ENCODE peak calls at places on chromosomes 16 and 17, in ten cellular contexts. E is lower leg skin, R is tibial nerve, B is NB4, T is breast epithelium, D is esophagus squamous epithelium, Y is upper lobe of left lung, V is Peyer's patch, J is heart left ventricle, A is esophagus muscularis mucosa. H is an unnamed sample.

GRCh38 chr16:73019456-73020362 is 28.2 kb downstream of the ZFHX3 start:
- DNase-seq in T (no peak), J (no peak), A (no peak), Y (no peak), V (peak), E (no peak), B (peak), D (no peak), R (no peak), H (no peak)

GRCh38 chr16:70429888-70430666 is 8.8 kb downstream of the ST3GAL2 start:
- DNase-seq in V (no peak), J (no peak), B (peak), E (no peak), T (no peak), D (no peak), Y (peak), A (no peak), R (no peak), H (no peak)

GRCh38 chr16:70018254-70018653 is 67.1 kb downstream of the CLEC18A start:
- DNase-seq in B (peak), A (no peak), J (no peak), E (no peak), T (no peak), D (no peak), V (peak), R (no peak), Y (no peak), H (no peak)

GRCh38 chr16:88606146-88606757 is 32.1 kb upstream of the IL17C start:
- DNase-seq in B (no peak), V (no peak), J (peak), A (no peak), R (no peak), D (no peak), T (no peak), Y (no peak), E (no peak), H (no peak)

GRCh38 chr17:48177816-48178215 is 70.2 kb downstream of the SNX11 start:
- DNase-seq in E (no peak), J (no peak), D (no peak), V (no peak), B (no peak), Y (no peak), A (no peak), T (no peak), R (no peak), H (no peak)

GRCh38 chr16:64866026-64866425 is 255.8 kb downstream of the CDH11 start:
- DNase-seq in E (no peak), Y (no peak), T (no peak), A (no peak), R (no peak), D (no peak), J (no peak), V (no peak), B (no peak), H (no peak)

GRCh38 chr17:31251618-31252328 is 45.3 kb downstream of the OMG start:
- DNase-seq in T (no peak), R (no peak), B (no peak), D (no peak), V (no peak), A (no peak), E (no peak), Y (no peak), J (no peak), H (no peak)

GRCh38 chr16:87308826-87309225 is 8.4 kb downstream of the C16orf95 start:
- DNase-seq in B (no peak), T (no peak), A (no peak), J (no peak), R (no peak), D (no peak), V (no peak), Y (no peak), E (no peak), H (no peak)

GRCh38 chr17:74744714-74745547 is 3.5 kb upstream of the NHERF1 start:
- DNase-seq in R (peak), E (peak), Y (peak), V (peak), T (peak), D (peak), B (peak), J (peak), A (peak), H (peak)

GRCh38 chr17:43825567-43825966 is 7.4 kb downstream of the MPP3 start:
- DNase-seq in R (no peak), A (no peak), T (no peak), B (no peak), E (no peak), Y (no peak), J (no peak), D (no peak), V (no peak), H (no peak)

GRCh38 chr17:65222216-65222738 is 85.1 kb downstream of the RGS9 start:
- DNase-seq in Y (no peak), T (no peak), E (no peak), A (no peak), J (no peak), R (no peak), V (no peak), D (no peak), B (no peak), H (no peak)

GRCh38 chr17:8658800-8659199 is 28.3 kb upstream of the MYH10 start:
- DNase-seq in V (no peak), Y (no peak), T (no peak), J (no peak), E (no peak), D (no peak), B (no peak), A (no peak), R (no peak), H (no peak)

GRCh38 chr17:78853926-78854394 is 13.3 kb upstream of the USP36 start:
- DNase-seq in A (no peak), V (peak), E (no peak), D (no peak), T (no peak), Y (no peak), B (no peak), R (no peak), J (peak), H (no peak)

GRCh38 chr17:539048-539447 is 175.6 kb downstream of the VPS53 start:
- DNase-seq in A (no peak), B (no peak), D (no peak), R (no peak), V (no peak), J (no peak), T (no peak), Y (no peak), E (no peak), H (no peak)

GRCh38 chr17:1216209-1216937 is 36.6 kb upstream of the ABR start:
- DNase-seq in D (no peak), B (no peak), J (no peak), E (no peak), T (no peak), V (peak), Y (no peak), R (no peak), A (no peak), H (no peak)

GRCh38 chr17:1090454-1091189 is 89.2 kb downstream of the ABR start:
- DNase-seq in E (no peak), R (no peak), A (no peak), B (peak), T (no peak), V (no peak), D (no peak), Y (peak), J (no peak), H (no peak)

GRCh38 chr17:79224476-79224875 is 149.9 kb downstream of the ENGASE start:
- DNase-seq in E (no peak), A (no peak), J (no peak), R (no peak), D (no peak), T (no peak), V (no peak), B (no peak), Y (no peak), H (no peak)

GRCh38 chr17:41352597-41353366 is 2.2 kb upstream of the KRT33A start:
- DNase-seq in J (no peak), Y (no peak), R (no peak), V (no peak), B (no peak), E (no peak), T (no peak), D (no peak), A (no peak), H (no peak)

GRCh38 chr16:85042126-85042525 is 14.5 kb downstream of the KIAA0513 start:
- DNase-seq in J (no peak), R (no peak), V (no peak), B (no peak), E (no peak), T (no peak), D (no peak), A (no peak), Y (no peak), H (no peak)

GRCh38 chr17:39863244-39863917 is 731 bp downstream of the IKZF3 start:
- DNase-seq in V (no peak), D (no peak), T (no peak), E (no peak), Y (no peak), J (no peak), A (no peak), B (no peak), R (no peak), H (no peak)

GRCh38 chr17:48290378-48290777 is 139.6 kb downstream of the SKAP1 start:
- DNase-seq in A (no peak), V (no peak), Y (no peak), D (no peak), J (no peak), E (no peak), R (no peak), T (no peak), B (no peak), H (no peak)

GRCh38 chr16:65876200-65876498 is 490.3 kb upstream of the CDH5 start:
- DNase-seq in J (no peak), R (no peak), T (no peak), B (no peak), E (no peak), V (no peak), Y (no peak), A (no peak), D (no peak), H (no peak)

GRCh38 chr17:8392674-8393469 is 4.8 kb downstream of the RNF222 start:
- DNase-seq in T (peak), J (no peak), E (peak), R (no peak), D (no peak), A (no peak), Y (no peak), B (no peak), V (no peak), H (no peak)

GRCh38 chr17:63823659-63824331 is 3.4 kb upstream of the PSMC5 start:
- DNase-seq in V (no peak), J (no peak), B (no peak), Y (no peak), R (no peak), E (no peak), D (no peak), T (no peak), A (no peak), H (no peak)

GRCh38 chr17:10198509-10199249 is at the start of gene GAS7:
- DNase-seq in T (no peak), A (peak), E (peak), D (no peak), B (peak), Y (peak), V (peak), J (peak), R (peak), H (peak)

GRCh38 chr17:76354747-76355310 is 1.1 kb upstream of the PRPSAP1 start:
- DNase-seq in A (no peak), E (no peak), V (no peak), J (no peak), T (no peak), B (peak), R (no peak), Y (no peak), D (no peak), H (no peak)

GRCh38 chr16:70687172-70687531 is 1.3 kb upstream of the MTSS2 start:
- DNase-seq in R (no peak), T (no peak), B (peak), A (no peak), Y (no peak), J (no peak), D (no peak), V (no peak), E (no peak), H (no peak)

GRCh38 chr16:85570735-85571562 is 42.2 kb upstream of the GSE1 start:
- DNase-seq in E (no peak), J (no peak), T (no peak), Y (peak), A (no peak), R (peak), D (no peak), V (peak), B (peak), H (no peak)

GRCh38 chr16:12455287-12455798 is 348.3 kb downstream of the CPPED1 start:
- DNase-seq in A (no peak), J (peak), B (peak), T (no peak), V (peak), D (no peak), Y (peak), E (no peak), R (peak), H (no peak)

GRCh38 chr17:79988163-79988971 is 47.3 kb downstream of the TBC1D16 start:
- DNase-seq in V (peak), A (no peak), E (no peak), B (no peak), J (peak), D (no peak), R (no peak), T (no peak), Y (no peak), H (no peak)

GRCh38 chr17:78883533-78884131 is 19.4 kb downstream of the CEP295NL start:
- DNase-seq in T (peak), V (peak), E (peak), R (peak), J (peak), D (no peak), B (peak), Y (peak), A (peak), H (peak)

DNA sequence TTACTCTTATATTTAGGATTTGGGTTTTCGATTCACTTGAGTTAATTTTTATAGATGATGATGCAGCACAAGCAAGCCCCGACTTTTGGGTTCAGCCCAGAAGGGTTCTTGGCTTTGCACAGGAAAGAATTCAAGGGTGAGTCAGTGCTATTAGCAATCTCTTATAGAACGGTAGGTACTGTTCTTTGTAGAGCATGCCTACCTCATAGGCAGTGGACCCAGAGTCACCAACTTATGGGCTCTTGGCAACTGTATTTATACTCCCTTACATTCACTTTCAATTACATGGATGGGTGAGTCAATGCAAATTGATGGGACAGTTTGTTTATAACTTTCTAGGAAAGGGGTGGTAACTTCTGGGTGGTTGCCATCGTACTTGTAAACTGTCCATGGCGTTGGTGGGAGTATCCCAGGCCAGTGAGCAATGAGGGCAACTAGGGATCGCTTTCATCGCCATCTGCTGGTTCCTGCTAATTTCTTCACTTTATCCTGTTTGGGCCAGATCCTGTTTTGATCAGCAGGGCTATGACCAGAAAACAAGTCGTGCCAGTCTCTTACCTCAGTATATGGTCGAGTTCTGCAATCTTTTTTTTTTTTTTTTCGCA is 362.6 kb downstream of the CNTNAP4 start:
- DNase-seq in B (peak), R (no peak), T (no peak), A (no peak), V (no peak), E (no peak), J (no peak), Y (no peak), D (no peak), H (no peak)
- TF ChIP-seq CTCF in B (peak), R (no peak), T (no peak), A (no peak), V (no peak), E (no peak), J (no peak), Y (no peak), D (no peak), H (no peak)

DNA sequence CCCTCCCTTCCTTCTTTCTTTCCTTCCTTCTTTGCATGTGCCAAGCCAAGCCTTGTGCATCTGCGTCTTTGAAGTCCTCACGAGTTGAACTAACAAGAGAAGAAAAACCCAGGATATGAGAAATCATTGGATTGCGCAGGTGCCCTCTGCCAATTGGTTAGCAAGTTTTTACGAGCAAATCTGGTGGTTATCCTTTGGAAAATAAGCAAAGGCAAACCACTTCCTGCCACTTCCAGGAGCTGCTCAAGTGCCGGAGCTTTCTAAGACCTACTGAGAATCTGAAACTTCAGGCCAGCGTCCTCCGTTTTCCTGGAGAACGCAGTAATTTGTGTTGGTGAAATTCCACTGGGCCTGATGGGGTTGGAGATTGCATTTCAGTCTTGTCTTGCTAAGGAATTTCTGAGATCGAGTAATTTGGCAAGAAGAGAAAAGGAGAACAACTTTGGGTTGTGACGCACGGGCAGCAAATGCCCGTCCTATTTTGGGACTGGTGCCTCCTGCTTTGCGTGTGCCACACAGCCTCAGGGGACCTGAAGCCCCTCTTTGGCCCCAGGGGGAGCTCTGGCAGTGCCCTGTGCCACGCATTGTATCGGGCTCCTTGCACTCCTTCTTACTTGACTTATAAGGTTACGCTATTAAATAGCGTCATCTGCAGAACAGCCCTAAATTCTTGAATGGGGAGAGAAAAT is 56.4 kb downstream of the CMIP start:
- DNase-seq in T (no peak), Y (no peak), J (no peak), V (no peak), B (peak), A (no peak), R (no peak), D (no peak), E (no peak), H (no peak)
- H3K4me3 ChIP-seq in T (no peak), Y (no peak), J (no peak), V (no peak), B (no peak), A (no peak), R (no peak), D (peak), E (no peak), H (no peak)

GRCh38 chr17:17819561-17819995 is 17.2 kb downstream of the SREBF1 start:
- DNase-seq in Y (peak), V (peak), E (peak), D (no peak), R (peak), T (peak), B (peak), A (no peak), J (no peak), H (no peak)
- TF ChIP-seq POLR2A in Y (no peak), V (no peak), E (no peak), D (no peak), R (no peak), T (no peak), B (no peak), A (no peak), J (no peak), H (no peak)

GRCh38 chr16:58652741-58653140 is 23.1 kb upstream of the CNOT1 start:
- DNase-seq in V (no peak), E (no peak), R (no peak), J (peak), Y (no peak), D (no peak), B (no peak), T (no peak), A (no peak), H (no peak)
- TF ChIP-seq CTCF in V (no peak), E (no peak), R (no peak), J (no peak), Y (no peak), D (no peak), B (no peak), T (no peak), A (no peak), H (no peak)

DNA sequence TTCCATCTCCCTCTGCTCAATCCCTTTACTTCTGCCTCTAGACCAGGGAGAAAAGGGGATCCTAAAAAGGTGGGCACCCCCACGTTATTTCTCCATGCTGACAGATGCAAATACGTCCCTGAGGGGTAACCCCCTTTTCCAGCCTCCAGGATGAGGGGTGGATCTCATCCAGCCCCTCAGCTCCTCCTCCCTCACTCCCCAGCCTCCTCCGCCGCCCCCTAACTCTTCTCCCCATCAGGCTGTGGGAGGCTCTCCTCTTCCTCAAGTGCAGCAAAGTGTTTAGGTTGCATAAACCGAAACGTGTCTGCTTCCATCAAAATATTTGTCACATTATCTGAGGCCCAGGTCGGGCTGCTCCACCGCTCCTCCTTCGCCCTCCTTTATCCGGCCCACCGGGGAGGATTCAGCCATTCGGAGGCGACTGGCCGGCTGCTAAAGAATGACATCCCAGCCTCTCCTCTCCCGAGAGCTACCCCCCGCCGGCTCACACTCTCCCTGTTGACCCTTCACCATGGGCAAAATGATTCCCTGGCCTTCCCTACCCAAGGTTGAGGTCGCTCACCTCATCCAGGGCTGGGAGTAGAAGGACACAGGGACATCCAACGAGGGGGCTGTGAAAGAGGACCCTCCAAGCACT is 1.2 kb upstream of the C1QL1 start:
- DNase-seq in J (no peak), R (no peak), Y (no peak), B (no peak), A (no peak), E (no peak), V (no peak), T (no peak), D (no peak), H (no peak)
- H3K4me3 ChIP-seq in J (no peak), R (no peak), Y (no peak), B (no peak), A (peak), E (no peak), V (no peak), T (no peak), D (peak), H (no peak)

GRCh38 chr17:42779942-42780815 is at the start of gene WNK4:
- DNase-seq in B (no peak), Y (no peak), D (no peak), A (no peak), E (peak), V (peak), T (no peak), R (no peak), J (no peak), H (no peak)
- TF ChIP-seq POLR2A in B (no peak), Y (no peak), D (no peak), A (no peak), E (no peak), V (no peak), T (no peak), R (no peak), J (no peak), H (no peak)

GRCh38 chr17:21239680-21240374 is 13.4 kb downstream of the NATD1 start:
- DNase-seq in T (no peak), Y (no peak), A (no peak), R (no peak), E (no peak), J (peak), B (peak), V (no peak), D (no peak), H (no peak)
- TF ChIP-seq CTCF in T (peak), Y (peak), A (peak), R (peak), E (no peak), J (peak), B (peak), V (peak), D (peak), H (peak)

GRCh38 chr17:77403854-77404253 is 263.1 kb downstream of the SEC14L1 start:
- DNase-seq in B (no peak), E (no peak), Y (no peak), A (no peak), R (no peak), V (no peak), T (no peak), D (no peak), J (no peak), H (no peak)

GRCh38 chr17:77408284-77408683 is 267.5 kb downstream of the SEC14L1 start:
- DNase-seq in V (no peak), E (no peak), T (no peak), R (no peak), Y (no peak), A (no peak), J (no peak), B (no peak), D (no peak), H (no peak)

GRCh38 chr17:77407321-77408277 is 266.8 kb downstream of the SEC14L1 start:
- DNase-seq in Y (no peak), J (no peak), A (no peak), B (no peak), R (no peak), T (no peak), D (no peak), V (no peak), E (no peak), H (no peak)

GRCh38 chr17:77404812-77405581 is 264.2 kb downstream of the SEC14L1 start:
- DNase-seq in T (no peak), D (no peak), E (peak), Y (peak), A (no peak), J (no peak), R (no peak), B (peak), V (peak), H (no peak)

GRCh38 chr17:77405867-77406513 is 265.2 kb downstream of the SEC14L1 start:
- DNase-seq in D (no peak), B (peak), A (no peak), V (peak), J (no peak), T (no peak), Y (no peak), R (no peak), E (no peak), H (no peak)
- H3K4me3 ChIP-seq in D (peak), B (peak), A (no peak), V (no peak), J (no peak), T (no peak), Y (no peak), R (no peak), E (no peak), H (no peak)

GRCh38 chr17:32383926-32384434 is 34.0 kb downstream of the ZNF207 start:
- DNase-seq in J (no peak), E (no peak), R (no peak), A (no peak), V (no peak), B (no peak), T (no peak), D (no peak), Y (no peak), H (no peak)
- TF ChIP-seq POLR2A in J (no peak), E (no peak), R (no peak), A (no peak), V (no peak), B (no peak), T (no peak), D (no peak), Y (no peak), H (no peak)